ENCODE peak calls at places on chromosomes 13 and 19, in seven cellular contexts. One of them, this sample, is unnamed.

GRCh38 chr13:22196777-22197176 is 525.9 kb downstream of the FGF9 start:
- DNase-seq in RWPE1: no peak
- DNase-seq in SK-N-MC: no peak
- DNase-seq in central memory CD8-positive, alpha-beta T cell: no peak
- DNase-seq in pancreas: no peak
- DNase-seq in mucosa of gallbladder: no peak
- DNase-seq in DMS 273 treated with DMSO at 0.1 percent for 48 hours: no peak
- DNase-seq in this sample: no peak

GRCh38 chr13:86960876-86961275 is 710.3 kb upstream of the SLITRK5 start:
- DNase-seq in mucosa of gallbladder: no peak
- DNase-seq in SK-N-MC: no peak
- DNase-seq in DMS 273 treated with DMSO at 0.1 percent for 48 hours: no peak
- DNase-seq in pancreas: no peak
- DNase-seq in RWPE1: no peak
- DNase-seq in central memory CD8-positive, alpha-beta T cell: no peak
- DNase-seq in this sample: no peak

GRCh38 chr13:19766637-19767036 is 16.1 kb downstream of the PSPC1 start:
- DNase-seq in SK-N-MC: no peak
- DNase-seq in mucosa of gallbladder: no peak
- DNase-seq in pancreas: no peak
- DNase-seq in RWPE1: no peak
- DNase-seq in central memory CD8-positive, alpha-beta T cell: no peak
- DNase-seq in DMS 273 treated with DMSO at 0.1 percent for 48 hours: no peak
- DNase-seq in this sample: no peak

GRCh38 chr19:13839193-13839937 is 37.6 kb upstream of the NANOS3 start:
- DNase-seq in mucosa of gallbladder: peak; percentile 82
- DNase-seq in central memory CD8-positive, alpha-beta T cell: peak; percentile 64
- DNase-seq in pancreas: peak; percentile 77
- DNase-seq in RWPE1: no peak
- DNase-seq in SK-N-MC: no peak
- DNase-seq in DMS 273 treated with DMSO at 0.1 percent for 48 hours: no peak
- DNase-seq in this sample: no peak

GRCh38 chr13:45512148-45512498 is 47.4 kb downstream of the COG3 start:
- DNase-seq in central memory CD8-positive, alpha-beta T cell: no peak
- DNase-seq in mucosa of gallbladder: no peak
- DNase-seq in RWPE1: no peak
- DNase-seq in pancreas: no peak
- DNase-seq in DMS 273 treated with DMSO at 0.1 percent for 48 hours: no peak
- DNase-seq in SK-N-MC: no peak
- DNase-seq in this sample: no peak

GRCh38 chr19:57947088-57947418 is 453 bp downstream of the ZNF256 start:
- DNase-seq in RWPE1: no peak
- DNase-seq in central memory CD8-positive, alpha-beta T cell: no peak
- DNase-seq in DMS 273 treated with DMSO at 0.1 percent for 48 hours: no peak
- DNase-seq in SK-N-MC: no peak
- DNase-seq in mucosa of gallbladder: no peak
- DNase-seq in pancreas: peak; percentile 38
- DNase-seq in this sample: no peak

GRCh38 chr13:113954046-113954841 is 19.6 kb downstream of the C13orf46 start:
- DNase-seq in mucosa of gallbladder: no peak
- DNase-seq in pancreas: peak; percentile 32
- DNase-seq in DMS 273 treated with DMSO at 0.1 percent for 48 hours: no peak
- DNase-seq in central memory CD8-positive, alpha-beta T cell: no peak
- DNase-seq in RWPE1: no peak
- DNase-seq in SK-N-MC: no peak
- DNase-seq in this sample: no peak

GRCh38 chr13:51734786-51735185 is 69.2 kb downstream of the DHRS12 start:
- DNase-seq in DMS 273 treated with DMSO at 0.1 percent for 48 hours: no peak
- DNase-seq in mucosa of gallbladder: no peak
- DNase-seq in SK-N-MC: no peak
- DNase-seq in pancreas: no peak
- DNase-seq in RWPE1: no peak
- DNase-seq in central memory CD8-positive, alpha-beta T cell: no peak
- DNase-seq in this sample: no peak

GRCh38 chr13:48446454-48446853 is 33.5 kb upstream of the LPAR6 start:
- DNase-seq in mucosa of gallbladder: no peak
- DNase-seq in SK-N-MC: no peak
- DNase-seq in pancreas: no peak
- DNase-seq in central memory CD8-positive, alpha-beta T cell: no peak
- DNase-seq in DMS 273 treated with DMSO at 0.1 percent for 48 hours: no peak
- DNase-seq in RWPE1: peak; percentile 29
- DNase-seq in this sample: peak; percentile 3

GRCh38 chr19:32691952-32692726 is 518 bp downstream of the NUDT19 start:
- DNase-seq in pancreas: peak; percentile 63
- DNase-seq in central memory CD8-positive, alpha-beta T cell: peak; percentile 31
- DNase-seq in SK-N-MC: no peak
- DNase-seq in DMS 273 treated with DMSO at 0.1 percent for 48 hours: no peak
- DNase-seq in mucosa of gallbladder: peak; percentile 47
- DNase-seq in RWPE1: no peak
- DNase-seq in this sample: peak; percentile 46

GRCh38 chr13:40333238-40333637 is 333.2 kb downstream of the FOXO1 start:
- DNase-seq in RWPE1: peak; percentile 76
- DNase-seq in central memory CD8-positive, alpha-beta T cell: no peak
- DNase-seq in SK-N-MC: no peak
- DNase-seq in pancreas: no peak
- DNase-seq in mucosa of gallbladder: peak; percentile 8
- DNase-seq in DMS 273 treated with DMSO at 0.1 percent for 48 hours: no peak
- DNase-seq in this sample: no peak

GRCh38 chr19:2254052-2254872 is 2.0 kb downstream of the JSRP1 start:
- DNase-seq in RWPE1: no peak
- DNase-seq in pancreas: no peak
- DNase-seq in central memory CD8-positive, alpha-beta T cell: no peak
- DNase-seq in DMS 273 treated with DMSO at 0.1 percent for 48 hours: no peak
- DNase-seq in SK-N-MC: no peak
- DNase-seq in mucosa of gallbladder: no peak
- DNase-seq in this sample: no peak

GRCh38 chr13:88908896-88909535 is 1237.8 kb downstream of the SLITRK5 start:
- DNase-seq in SK-N-MC: no peak
- DNase-seq in pancreas: no peak
- DNase-seq in mucosa of gallbladder: no peak
- DNase-seq in central memory CD8-positive, alpha-beta T cell: no peak
- DNase-seq in DMS 273 treated with DMSO at 0.1 percent for 48 hours: no peak
- DNase-seq in RWPE1: no peak
- DNase-seq in this sample: no peak

GRCh38 chr19:38350883-38351282 is 15.3 kb downstream of the CATSPERG start:
- DNase-seq in pancreas: no peak
- DNase-seq in SK-N-MC: no peak
- DNase-seq in RWPE1: no peak
- DNase-seq in central memory CD8-positive, alpha-beta T cell: no peak
- DNase-seq in mucosa of gallbladder: no peak
- DNase-seq in DMS 273 treated with DMSO at 0.1 percent for 48 hours: no peak
- DNase-seq in this sample: no peak

GRCh38 chr19:30085394-30085793 is 143.4 kb downstream of the URI1 start:
- DNase-seq in mucosa of gallbladder: no peak
- DNase-seq in pancreas: peak; percentile 50
- DNase-seq in RWPE1: no peak
- DNase-seq in SK-N-MC: no peak
- DNase-seq in central memory CD8-positive, alpha-beta T cell: no peak
- DNase-seq in DMS 273 treated with DMSO at 0.1 percent for 48 hours: no peak
- DNase-seq in this sample: no peak

GRCh38 chr13:41802684-41803554 is 158.0 kb downstream of the VWA8 start:
- DNase-seq in DMS 273 treated with DMSO at 0.1 percent for 48 hours: no peak
- DNase-seq in SK-N-MC: no peak
- DNase-seq in central memory CD8-positive, alpha-beta T cell: no peak
- DNase-seq in mucosa of gallbladder: no peak
- DNase-seq in pancreas: no peak
- DNase-seq in RWPE1: peak; percentile 21
- DNase-seq in this sample: no peak

GRCh38 chr19:16449330-16449961 is 22.3 kb downstream of the EPS15L1 start:
- DNase-seq in DMS 273 treated with DMSO at 0.1 percent for 48 hours: no peak
- DNase-seq in mucosa of gallbladder: no peak
- DNase-seq in SK-N-MC: no peak
- DNase-seq in central memory CD8-positive, alpha-beta T cell: no peak
- DNase-seq in RWPE1: no peak
- DNase-seq in pancreas: no peak
- DNase-seq in this sample: no peak

GRCh38 chr13:76803831-76804230 is 82.4 kb downstream of the KCTD12 start:
- DNase-seq in RWPE1: no peak
- DNase-seq in central memory CD8-positive, alpha-beta T cell: no peak
- DNase-seq in mucosa of gallbladder: no peak
- DNase-seq in DMS 273 treated with DMSO at 0.1 percent for 48 hours: no peak
- DNase-seq in pancreas: no peak
- DNase-seq in SK-N-MC: no peak
- DNase-seq in this sample: no peak

GRCh38 chr19:5074830-5075394 is 106.0 kb downstream of the KDM4B start:
- DNase-seq in pancreas: no peak
- DNase-seq in SK-N-MC: no peak
- DNase-seq in RWPE1: no peak
- DNase-seq in mucosa of gallbladder: no peak
- DNase-seq in DMS 273 treated with DMSO at 0.1 percent for 48 hours: no peak
- DNase-seq in central memory CD8-positive, alpha-beta T cell: no peak
- DNase-seq in this sample: no peak

GRCh38 chr13:35500071-35500595 is 23.6 kb upstream of the MAB21L1 start:
- DNase-seq in pancreas: no peak
- DNase-seq in RWPE1: no peak
- DNase-seq in central memory CD8-positive, alpha-beta T cell: no peak
- DNase-seq in DMS 273 treated with DMSO at 0.1 percent for 48 hours: no peak
- DNase-seq in SK-N-MC: no peak
- DNase-seq in mucosa of gallbladder: no peak
- DNase-seq in this sample: no peak

GRCh38 chr19:51687791-51688664 is 5.1 kb upstream of the SPACA6 start:
- DNase-seq in SK-N-MC: no peak
- DNase-seq in central memory CD8-positive, alpha-beta T cell: no peak
- DNase-seq in RWPE1: peak; percentile 53
- DNase-seq in pancreas: peak; percentile 57
- DNase-seq in mucosa of gallbladder: peak; percentile 42
- DNase-seq in DMS 273 treated with DMSO at 0.1 percent for 48 hours: no peak
- DNase-seq in this sample: no peak

GRCh38 chr19:42693760-42694350 is 46.4 kb downstream of the PSG3 start:
- DNase-seq in pancreas: peak; percentile 30
- DNase-seq in central memory CD8-positive, alpha-beta T cell: no peak
- DNase-seq in SK-N-MC: no peak
- DNase-seq in RWPE1: peak; percentile 81
- DNase-seq in mucosa of gallbladder: no peak
- DNase-seq in DMS 273 treated with DMSO at 0.1 percent for 48 hours: peak; percentile 8
- DNase-seq in this sample: peak; percentile 68

GRCh38 chr13:20391597-20392452 is 133.8 kb downstream of the CRYL1 start:
- DNase-seq in DMS 273 treated with DMSO at 0.1 percent for 48 hours: no peak
- DNase-seq in RWPE1: peak; percentile 49
- DNase-seq in SK-N-MC: no peak
- DNase-seq in pancreas: no peak
- DNase-seq in mucosa of gallbladder: no peak
- DNase-seq in central memory CD8-positive, alpha-beta T cell: no peak
- DNase-seq in this sample: no peak

GRCh38 chr19:5623397-5624153 is 692 bp downstream of the SAFB start:
- DNase-seq in pancreas: no peak
- DNase-seq in mucosa of gallbladder: no peak
- DNase-seq in DMS 273 treated with DMSO at 0.1 percent for 48 hours: no peak
- DNase-seq in RWPE1: no peak
- DNase-seq in SK-N-MC: no peak
- DNase-seq in central memory CD8-positive, alpha-beta T cell: no peak
- DNase-seq in this sample: no peak

GRCh38 chr13:40271931-40272775 is 394.3 kb downstream of the FOXO1 start:
- DNase-seq in DMS 273 treated with DMSO at 0.1 percent for 48 hours: no peak
- DNase-seq in SK-N-MC: no peak
- DNase-seq in mucosa of gallbladder: peak; percentile 66
- DNase-seq in central memory CD8-positive, alpha-beta T cell: no peak
- DNase-seq in RWPE1: peak; percentile 51
- DNase-seq in pancreas: peak; percentile 52
- DNase-seq in this sample: peak; percentile 17

GRCh38 chr19:19077103-19077502 is 13.3 kb downstream of the SLC25A42 start:
- DNase-seq in DMS 273 treated with DMSO at 0.1 percent for 48 hours: no peak
- DNase-seq in SK-N-MC: no peak
- DNase-seq in central memory CD8-positive, alpha-beta T cell: no peak
- DNase-seq in RWPE1: no peak
- DNase-seq in mucosa of gallbladder: no peak
- DNase-seq in pancreas: no peak
- DNase-seq in this sample: no peak

GRCh38 chr19:56111601-56112312 is 9.3 kb downstream of the ZNF787 start:
- DNase-seq in SK-N-MC: no peak
- DNase-seq in mucosa of gallbladder: peak; percentile 51
- DNase-seq in central memory CD8-positive, alpha-beta T cell: no peak
- DNase-seq in DMS 273 treated with DMSO at 0.1 percent for 48 hours: no peak
- DNase-seq in pancreas: peak; percentile 43
- DNase-seq in RWPE1: peak; percentile 17
- DNase-seq in this sample: no peak

GRCh38 chr19:2027361-2027760 is 11.8 kb upstream of the BTBD2 start:
- DNase-seq in central memory CD8-positive, alpha-beta T cell: no peak
- DNase-seq in pancreas: no peak
- DNase-seq in RWPE1: no peak
- DNase-seq in SK-N-MC: no peak
- DNase-seq in DMS 273 treated with DMSO at 0.1 percent for 48 hours: no peak
- DNase-seq in mucosa of gallbladder: no peak
- DNase-seq in this sample: no peak

GRCh38 chr13:82751221-82751620 is 1131.1 kb downstream of the SLITRK1 start:
- DNase-seq in pancreas: no peak
- DNase-seq in central memory CD8-positive, alpha-beta T cell: no peak
- DNase-seq in RWPE1: no peak
- DNase-seq in SK-N-MC: no peak
- DNase-seq in DMS 273 treated with DMSO at 0.1 percent for 48 hours: no peak
- DNase-seq in mucosa of gallbladder: no peak
- DNase-seq in this sample: no peak